ENCODE peak calls at places on chromosomes 1 and 21, in six cellular contexts. Z is H1; R is right atrium auricular region; E is CD8-positive, alpha-beta memory T cell; G is fibroblast of lung; M is lower lobe of right lung. K is an unnamed sample.

GRCh38 chr21:37223804-37224345 is 43.3 kb downstream of the VPS26C start:
- DNase-seq in R (peak), Z (no peak), M (no peak), E (no peak), G (no peak), K (no peak)

GRCh38 chr1:41935226-41935625 is 16.5 kb upstream of the HIVEP3 start:
- DNase-seq in M (no peak), G (peak), R (no peak), E (no peak), Z (no peak), K (peak)

GRCh38 chr1:25462732-25463131 is 32.0 kb downstream of the MACO1 start:
- DNase-seq in M (no peak), Z (no peak), R (no peak), G (peak), E (no peak), K (no peak)

GRCh38 chr1:151984313-151984956 is 9.2 kb downstream of the S100A10 start:
- DNase-seq in G (no peak), E (no peak), M (no peak), R (no peak), Z (no peak), K (no peak)

GRCh38 chr1:92820024-92820423 is 11.8 kb upstream of the RPL5 start:
- DNase-seq in E (no peak), G (no peak), R (no peak), M (no peak), Z (no peak), K (peak)

GRCh38 chr1:152870831-152871730 is 7.0 kb upstream of the SMCP start:
- DNase-seq in E (no peak), G (peak), M (no peak), Z (no peak), R (no peak), K (no peak)

GRCh38 chr1:41622859-41623732 is 138.6 kb upstream of the EDN2 start:
- DNase-seq in G (peak), Z (no peak), R (no peak), M (no peak), E (no peak), K (no peak)

GRCh38 chr21:18991846-18992245 is 588.3 kb upstream of the TMPRSS15 start:
- DNase-seq in R (no peak), G (no peak), M (no peak), Z (no peak), E (no peak), K (no peak)

GRCh38 chr1:229204863-229205777 is 65.8 kb upstream of the RAB4A start:
- DNase-seq in E (no peak), M (no peak), G (peak), R (no peak), Z (no peak), K (peak)

GRCh38 chr1:161978011-161978790 is 45.5 kb downstream of the OLFML2B start:
- DNase-seq in M (no peak), R (no peak), Z (no peak), E (no peak), G (no peak), K (no peak)

GRCh38 chr1:218156602-218157001 is 128.5 kb upstream of the RRP15 start:
- DNase-seq in G (no peak), Z (peak), M (peak), E (no peak), R (no peak), K (no peak)

GRCh38 chr1:64884261-64885040 is 81.9 kb downstream of the JAK1 start:
- DNase-seq in R (no peak), Z (no peak), E (no peak), M (no peak), G (no peak), K (no peak)

GRCh38 chr1:156140879-156141707 is 12.3 kb upstream of the SEMA4A start:
- DNase-seq in Z (no peak), M (no peak), R (no peak), E (no peak), G (peak), K (no peak)

GRCh38 chr1:2103901-2104590 is 53.8 kb downstream of the PRKCZ start:
- DNase-seq in Z (no peak), G (no peak), E (no peak), R (no peak), M (peak), K (no peak)

GRCh38 chr1:210600421-210601195 is 271.9 kb downstream of the HHAT start:
- DNase-seq in M (no peak), R (no peak), G (no peak), E (no peak), Z (no peak), K (no peak)

GRCh38 chr1:210291786-210292275 is 36.9 kb upstream of the HHAT start:
- DNase-seq in G (peak), Z (no peak), E (no peak), M (no peak), R (no peak), K (peak)

GRCh38 chr1:17861685-17862084 is 106.6 kb downstream of the ACTL8 start:
- DNase-seq in E (no peak), G (no peak), M (no peak), R (no peak), Z (no peak), K (no peak)

GRCh38 chr21:16588433-16588860 is 858.7 kb downstream of the USP25 start:
- DNase-seq in M (peak), Z (no peak), G (peak), E (no peak), R (peak), K (peak)

GRCh38 chr21:38470762-38471161 is 27.5 kb downstream of the ERG start:
- DNase-seq in E (no peak), R (no peak), M (no peak), G (peak), Z (no peak), K (no peak)

GRCh38 chr1:112625696-112626095 is 6.1 kb downstream of the CAPZA1 start:
- DNase-seq in R (no peak), G (no peak), Z (no peak), E (no peak), M (no peak), K (no peak)

GRCh38 chr1:204731509-204731908 is 46.0 kb upstream of the LRRN2 start:
- DNase-seq in G (no peak), E (no peak), R (peak), M (no peak), Z (no peak), K (no peak)

DNA sequence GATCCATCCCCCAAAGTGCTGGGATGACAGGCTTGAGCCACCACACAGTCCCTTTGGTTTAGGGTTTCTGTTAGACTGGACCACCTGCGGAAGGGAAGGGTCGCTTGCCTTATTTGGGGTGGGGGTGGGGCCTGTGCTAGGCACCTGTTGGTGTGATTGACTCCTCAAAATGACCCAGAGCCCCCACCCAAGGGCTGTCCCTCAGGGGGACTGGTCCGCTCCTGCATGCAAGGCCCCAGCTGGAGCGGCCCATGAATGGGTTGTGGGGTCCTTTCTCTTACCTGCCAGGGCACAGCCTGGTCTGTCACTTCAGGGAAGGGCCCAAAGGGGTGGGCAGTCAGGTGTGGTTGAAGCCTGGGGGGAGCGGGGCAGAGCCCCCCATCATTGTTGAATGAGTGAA is 1.8 kb upstream of the CSTB start:
- DNase-seq in E (no peak), M (no peak), R (no peak), G (no peak), Z (no peak), K (no peak)
- H3K4me3 ChIP-seq in E (no peak), M (no peak), R (no peak), G (no peak), Z (no peak), K (no peak)

GRCh38 chr1:55288245-55288644 is 73.1 kb upstream of the USP24 start:
- DNase-seq in G (no peak), R (no peak), M (no peak), Z (no peak), E (no peak), K (no peak)
- H3K4me3 ChIP-seq in G (no peak), R (no peak), M (no peak), Z (no peak), E (no peak), K (no peak)

DNA sequence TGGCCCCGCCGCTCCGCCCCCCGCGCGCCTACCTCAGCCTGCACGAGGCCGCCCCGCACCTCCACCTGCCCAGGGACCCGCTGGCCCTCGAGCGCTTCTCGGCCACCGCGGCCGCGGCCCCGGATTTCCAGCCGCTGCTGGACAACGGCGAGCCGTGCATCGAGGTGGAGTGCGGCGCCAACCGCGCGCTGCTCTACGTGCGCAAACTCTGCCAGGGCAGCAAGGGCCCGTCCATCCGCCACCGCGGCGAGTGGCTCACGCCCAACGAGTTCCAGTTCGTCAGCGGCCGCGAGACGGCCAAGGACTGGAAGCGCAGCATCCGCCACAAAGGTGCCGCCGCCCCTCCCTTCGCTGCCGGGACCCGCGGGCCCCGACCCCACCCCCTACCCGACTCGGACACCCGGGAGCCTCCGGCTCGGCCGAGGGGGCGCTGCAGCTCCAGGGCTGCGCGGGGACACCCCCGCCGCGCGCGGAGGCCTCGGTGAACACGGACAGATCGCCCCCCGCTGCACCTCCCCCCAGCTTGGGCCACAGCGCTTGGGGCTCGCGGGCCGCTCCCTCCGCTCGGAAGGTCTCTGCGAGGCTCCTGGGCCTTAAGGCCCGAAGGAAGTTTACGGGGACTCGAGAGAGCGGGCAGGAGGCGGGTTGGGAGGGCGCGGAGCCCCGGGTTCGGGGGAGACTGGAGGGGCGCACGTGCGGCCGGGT is 1.0 kb downstream of the SAMD11 start:
- DNase-seq in E (no peak), R (no peak), G (peak), Z (no peak), M (no peak), K (no peak)
- H3K4me3 ChIP-seq in E (no peak), R (peak), G (no peak), Z (peak), M (peak), K (peak)

DNA sequence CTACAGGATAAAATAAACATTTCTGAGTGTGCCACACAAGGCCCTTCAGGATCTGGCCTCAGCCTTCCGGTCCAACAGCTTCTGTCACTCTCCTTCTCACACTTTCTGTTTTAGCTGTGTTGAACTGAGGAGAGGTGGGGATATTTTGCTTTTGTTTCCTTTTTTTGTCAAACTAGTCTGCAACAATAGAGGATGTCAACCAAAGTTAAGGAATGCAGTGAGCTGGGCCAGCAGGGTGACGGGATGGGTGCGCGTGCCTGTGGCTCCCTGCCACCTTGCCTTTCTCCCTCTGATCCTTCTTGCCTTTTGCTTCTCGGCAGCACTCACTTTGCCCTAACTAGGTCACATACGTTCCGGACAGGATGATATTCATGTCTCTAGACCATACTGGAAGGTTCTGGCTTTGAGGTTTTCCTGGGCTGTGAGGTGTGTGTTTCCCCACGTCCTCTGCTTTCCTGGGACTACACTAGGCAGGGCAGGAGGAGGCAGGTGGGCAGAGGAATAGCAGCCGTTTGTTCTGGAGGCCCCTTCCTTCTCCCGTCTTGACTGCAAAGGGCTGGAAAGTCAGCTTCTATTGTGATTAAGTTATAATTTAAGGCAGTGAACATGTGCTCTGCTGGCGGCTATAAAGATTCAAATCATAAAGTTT is 67.7 kb downstream of the RNF220 start:
- DNase-seq in R (no peak), G (no peak), Z (no peak), M (no peak), E (no peak), K (no peak)
- H3K4me3 ChIP-seq in R (no peak), G (no peak), Z (no peak), M (no peak), E (no peak), K (no peak)

DNA sequence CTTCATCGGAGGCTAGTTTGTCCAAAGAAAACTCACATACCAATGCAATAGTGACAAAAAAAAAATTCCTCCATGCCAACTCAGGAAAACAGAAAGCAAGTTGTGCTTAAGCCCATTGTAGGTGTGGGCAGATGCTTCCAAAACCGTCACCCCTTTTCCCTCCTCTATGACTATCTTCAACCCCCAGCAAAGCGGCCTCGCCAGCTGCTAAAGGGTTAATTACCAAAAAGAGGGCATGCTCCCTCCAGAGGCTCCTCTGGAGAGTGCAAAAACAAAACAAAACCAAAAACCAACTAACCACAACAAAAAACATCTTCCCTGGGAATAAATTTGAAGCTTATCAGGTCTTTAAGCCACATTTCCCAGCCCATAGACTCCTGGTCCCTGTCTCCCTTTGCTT is 1.2 kb downstream of the LMOD1 start:
- DNase-seq in Z (no peak), E (no peak), M (no peak), R (no peak), G (no peak), K (no peak)
- H3K4me3 ChIP-seq in Z (peak), E (no peak), M (peak), R (peak), G (peak), K (peak)

DNA sequence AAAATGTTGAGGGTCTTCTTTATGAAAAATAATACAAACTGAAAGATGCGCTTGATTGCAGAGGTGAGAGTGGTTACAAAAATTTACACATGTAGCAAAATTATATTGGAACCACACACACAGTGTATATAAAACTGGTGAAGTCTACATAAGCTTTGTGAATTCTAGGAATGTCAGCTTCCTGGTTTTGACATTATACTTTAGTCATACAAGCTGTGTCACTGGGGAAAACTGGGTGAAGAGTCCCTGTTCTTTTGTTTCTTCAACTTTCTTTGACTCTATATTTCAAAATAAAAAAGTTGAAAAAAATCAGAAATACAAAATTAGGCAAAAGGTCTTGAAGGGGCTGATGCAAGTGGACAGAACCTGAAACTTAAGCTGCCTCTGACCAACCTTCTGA is 2.9 kb downstream of the C1QC start:
- DNase-seq in M (no peak), R (no peak), Z (no peak), G (peak), E (no peak), K (no peak)
- H3K4me3 ChIP-seq in M (peak), R (no peak), Z (no peak), G (no peak), E (no peak), K (no peak)